ENCODE peak calls at places on chromosomes 12 and 14, in six cellular contexts. L is DND-41, D is K562, N is fibroblast of lung, E is endothelial cell of umbilical vein, J is GM23248. G is an unnamed sample.

GRCh38 chr12:104459556-104459909 is 2.8 kb downstream of the CHST11 start:
- DNase-seq in N (no peak), D (no peak), L (no peak), E (no peak), J (peak), G (no peak)

GRCh38 chr12:3491938-3492867 is 1.2 kb downstream of the PRMT8 start:
- DNase-seq in J (peak), D (peak), N (peak), E (peak), L (peak), G (peak)

GRCh38 chr12:26046886-26047285 is 78.0 kb downstream of the BHLHE41 start:
- DNase-seq in E (no peak), L (no peak), J (no peak), N (no peak), D (no peak), G (no peak)

GRCh38 chr14:106372870-106373657 is 846.7 kb downstream of the TMEM121 start:
- DNase-seq in J (peak), E (no peak), L (peak), D (peak), N (no peak), G (peak)

GRCh38 chr14:38755036-38755435 is 348.0 kb downstream of the SEC23A start:
- DNase-seq in J (no peak), L (no peak), E (no peak), D (no peak), N (no peak), G (no peak)

GRCh38 chr14:20614038-20614840 is 23.1 kb upstream of the RNASE12 start:
- DNase-seq in N (no peak), J (peak), L (peak), E (peak), D (no peak), G (peak)

GRCh38 chr12:104313568-104314241 is 10.2 kb downstream of the EID3 start:
- DNase-seq in L (no peak), D (no peak), N (no peak), E (no peak), J (no peak), G (no peak)

GRCh38 chr12:2336409-2336829 is 283.6 kb downstream of the CACNA1C start:
- DNase-seq in N (peak), D (peak), E (peak), J (peak), L (no peak), G (peak)

GRCh38 chr14:73770977-73771847 is 57.0 kb upstream of the PNMA1 start:
- DNase-seq in D (no peak), L (no peak), J (no peak), N (no peak), E (no peak), G (peak)

GRCh38 chr12:109277899-109278762 is 31.0 kb downstream of the FOXN4 start:
- DNase-seq in J (peak), N (peak), E (no peak), L (no peak), D (no peak), G (no peak)

GRCh38 chr12:111993290-111994150 is 19.4 kb downstream of the TMEM116 start:
- DNase-seq in D (peak), L (peak), E (no peak), N (no peak), J (no peak), G (no peak)

GRCh38 chr12:8011331-8011730 is 21.2 kb upstream of the FOXJ2 start:
- DNase-seq in J (peak), N (no peak), L (no peak), D (no peak), E (peak), G (no peak)

GRCh38 chr12:93102744-93103143 is 173.6 kb upstream of the EEA1 start:
- DNase-seq in D (no peak), L (no peak), N (no peak), J (no peak), E (no peak), G (no peak)

GRCh38 chr14:72887514-72887913 is 6.4 kb downstream of the DPF3 start:
- DNase-seq in E (no peak), D (no peak), L (no peak), N (no peak), J (no peak), G (no peak)

GRCh38 chr12:29771786-29772185 is 12.0 kb downstream of the TMTC1 start:
- DNase-seq in J (peak), N (no peak), E (no peak), L (no peak), D (no peak), G (peak)

GRCh38 chr12:111664510-111664909 is 21.2 kb downstream of the BRAP start:
- DNase-seq in D (no peak), L (no peak), E (no peak), J (no peak), N (no peak), G (no peak)

GRCh38 chr12:130715996-130716917 is at the start of gene RIMBP2:
- DNase-seq in D (no peak), E (no peak), J (peak), N (peak), L (peak), G (no peak)

GRCh38 chr14:33737446-33737845 is 213.4 kb downstream of the EGLN3 start:
- DNase-seq in L (no peak), E (no peak), D (no peak), N (peak), J (peak), G (peak)

GRCh38 chr14:51014086-51014485 is 69.8 kb upstream of the PYGL start:
- DNase-seq in E (no peak), J (peak), D (no peak), N (peak), L (no peak), G (peak)

GRCh38 chr12:113298861-113299545 is 35.9 kb downstream of the SLC8B1 start:
- DNase-seq in J (peak), L (no peak), N (no peak), D (no peak), E (no peak), G (no peak)

GRCh38 chr14:52351561-52352491 is 37.7 kb downstream of the PTGER2 start:
- DNase-seq in E (no peak), L (peak), D (no peak), J (peak), N (peak), G (peak)

GRCh38 chr12:77973579-77973978 is 142.9 kb downstream of the NAV3 start:
- DNase-seq in J (no peak), N (no peak), E (no peak), D (no peak), L (no peak), G (no peak)

GRCh38 chr14:51996148-51996746 is 6.9 kb downstream of the RTRAF start:
- DNase-seq in E (peak), L (no peak), J (peak), N (peak), D (peak), G (peak)

GRCh38 chr14:84751745-84752144 is 778.2 kb upstream of the FLRT2 start:
- DNase-seq in J (no peak), N (no peak), L (no peak), E (no peak), D (no peak), G (no peak)

GRCh38 chr12:11798856-11799530 is 149.5 kb downstream of the ETV6 start:
- DNase-seq in E (peak), N (peak), J (peak), L (peak), D (peak), G (peak)

GRCh38 chr12:11797317-11797913 is 147.9 kb downstream of the ETV6 start:
- DNase-seq in L (peak), D (no peak), J (peak), N (peak), E (peak), G (no peak)

GRCh38 chr12:11795910-11796459 is 146.5 kb downstream of the ETV6 start:
- DNase-seq in E (peak), D (peak), L (no peak), J (peak), N (no peak), G (peak)

GRCh38 chr12:11795192-11795909 is 145.9 kb downstream of the ETV6 start:
- DNase-seq in N (no peak), D (no peak), L (no peak), J (peak), E (no peak), G (no peak)

DNA sequence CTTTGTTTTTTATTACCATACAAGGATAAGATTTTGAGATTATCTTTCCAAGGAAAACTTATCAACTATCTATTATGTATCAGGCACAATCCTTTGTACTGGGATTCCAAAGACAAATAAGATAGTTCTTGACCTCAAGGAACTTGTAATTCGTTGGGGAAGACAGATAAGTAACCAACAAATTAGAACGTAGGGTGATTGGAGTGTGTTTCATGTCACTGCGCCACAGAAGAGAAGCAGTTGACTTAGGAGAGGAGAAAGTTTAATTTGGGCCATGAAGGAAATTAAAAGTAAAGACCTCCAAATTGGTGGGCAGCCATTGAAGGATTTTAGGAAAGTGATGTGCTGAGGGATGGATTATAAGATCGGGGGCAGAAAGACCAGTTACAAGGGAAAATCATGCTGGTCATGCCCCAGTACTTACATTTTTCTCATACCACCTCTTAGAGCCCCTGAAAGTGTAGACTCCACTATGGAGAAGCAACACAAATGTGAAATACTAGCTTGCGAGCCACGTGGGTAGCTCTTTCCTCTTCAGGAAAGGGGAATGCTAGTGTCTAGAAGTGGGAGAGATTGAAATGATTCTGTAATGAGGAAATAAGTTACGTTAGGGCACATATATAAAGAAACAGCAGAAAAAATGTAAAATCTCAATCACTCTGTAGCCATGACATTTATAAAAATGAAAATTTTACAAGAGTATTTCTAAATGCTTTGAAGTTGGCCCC is 148.7 kb downstream of the ETV6 start:
- DNase-seq in J (no peak), L (no peak), D (no peak), E (no peak), N (no peak), G (no peak)
- H3K9ac ChIP-seq in J (no peak), L (peak), D (peak), E (peak), N (no peak), G (peak)

DNA sequence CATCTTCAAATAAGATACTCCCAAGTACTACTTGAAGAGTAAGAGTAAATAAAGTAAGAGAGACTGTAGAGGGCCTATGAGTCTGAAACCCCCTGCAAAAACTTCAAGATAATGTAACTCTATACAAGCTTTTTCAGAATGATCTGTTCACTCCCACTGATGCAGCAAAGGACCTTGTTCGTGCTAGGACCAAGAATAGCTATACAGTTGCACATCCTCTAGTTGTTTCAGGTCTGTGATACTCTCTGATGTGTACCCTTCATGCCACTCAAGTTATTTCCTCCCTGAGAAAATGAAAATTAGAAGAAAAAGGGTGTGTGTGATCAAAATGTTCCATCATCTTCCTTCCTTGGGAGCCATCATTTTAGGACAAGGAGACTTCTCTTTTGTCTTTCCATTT is 204.4 kb downstream of the ALX1 start:
- DNase-seq in J (no peak), N (no peak), L (no peak), D (no peak), E (no peak), G (no peak)
- TF ChIP-seq EZH2 in J (no peak), N (no peak), L (no peak), D (no peak), E (no peak), G (no peak)

DNA sequence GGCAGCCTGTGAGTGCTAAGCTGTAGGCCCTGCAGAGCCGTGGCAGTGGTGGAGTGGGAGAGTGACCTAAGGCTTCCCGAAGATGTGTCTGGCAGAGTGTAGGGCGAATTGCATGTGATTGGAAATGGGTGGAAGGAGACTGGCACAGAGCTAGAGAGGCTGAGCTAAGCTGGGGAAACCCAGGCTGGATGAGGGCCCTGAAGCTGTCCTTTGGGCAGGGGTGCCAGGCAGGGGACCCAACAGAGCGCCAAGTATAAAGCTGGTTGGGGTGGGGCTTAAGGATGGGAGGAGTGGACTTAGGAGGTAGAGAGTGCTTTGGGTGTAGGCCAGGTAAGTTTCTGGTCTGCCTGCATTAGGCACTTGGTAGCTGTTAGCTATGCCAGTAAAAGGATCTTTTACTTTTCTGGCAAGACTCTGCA is 47.9 kb downstream of the WDR20 start:
- DNase-seq in L (no peak), J (peak), D (no peak), N (no peak), E (no peak), G (peak)
- H3K9ac ChIP-seq in L (no peak), J (peak), D (no peak), N (no peak), E (no peak), G (no peak)

GRCh38 chr12:107319536-107320030 is 226.2 kb upstream of the CRY1 start:
- DNase-seq in L (no peak), E (no peak), J (peak), N (no peak), D (no peak), G (no peak)

GRCh38 chr12:107320929-107321618 is 227.7 kb upstream of the CRY1 start:
- DNase-seq in E (no peak), N (no peak), L (peak), D (no peak), J (peak), G (peak)

GRCh38 chr12:107318804-107319535 is 225.6 kb upstream of the CRY1 start:
- DNase-seq in N (peak), E (peak), J (peak), D (no peak), L (no peak), G (peak)

GRCh38 chr12:107322063-107322462 is 228.7 kb upstream of the CRY1 start:
- DNase-seq in D (no peak), E (no peak), N (no peak), L (peak), J (no peak), G (no peak)

GRCh38 chr12:107320031-107320928 is 226.9 kb upstream of the CRY1 start:
- DNase-seq in E (peak), J (peak), L (peak), D (no peak), N (no peak), G (peak)
- TF ChIP-seq EZH2 in E (peak), J (peak), L (no peak), D (no peak), N (no peak), G (no peak)

GRCh38 chr12:122403115-122403770 is 19.2 kb downstream of the CLIP1 start:
- DNase-seq in J (no peak), N (no peak), L (no peak), D (no peak), E (no peak), G (no peak)

GRCh38 chr12:122407208-122407607 is 15.3 kb downstream of the CLIP1 start:
- DNase-seq in J (no peak), N (no peak), E (no peak), L (no peak), D (no peak), G (no peak)

GRCh38 chr12:122402264-122402663 is 20.2 kb downstream of the CLIP1 start:
- DNase-seq in D (no peak), L (no peak), J (no peak), N (no peak), E (no peak), G (no peak)

GRCh38 chr12:122403831-122404230 is 18.6 kb downstream of the CLIP1 start:
- DNase-seq in L (no peak), D (no peak), J (no peak), E (no peak), N (no peak), G (no peak)

DNA sequence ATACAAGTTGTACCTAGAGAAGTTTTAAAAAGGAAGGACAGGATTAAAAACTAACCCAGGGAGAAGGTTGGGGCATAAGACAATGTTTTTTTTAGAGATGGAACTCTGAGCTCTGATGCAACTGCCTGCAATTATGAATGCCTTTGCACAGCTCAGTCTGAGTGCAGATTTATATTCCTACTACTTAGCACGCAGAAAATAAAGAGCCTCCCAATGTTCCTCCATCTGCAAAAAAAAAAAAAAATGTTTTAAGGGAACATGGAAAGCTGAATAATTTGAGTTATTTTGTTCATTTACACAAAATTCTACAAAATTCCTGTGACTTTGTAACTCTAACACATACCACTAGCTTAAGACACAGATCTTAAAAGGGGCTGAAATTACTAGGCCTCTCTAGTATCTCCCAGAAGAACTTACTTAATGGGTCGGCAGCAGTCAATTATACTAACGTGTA is 15.7 kb downstream of the CLIP1 start:
- DNase-seq in N (peak), D (peak), L (no peak), E (no peak), J (peak), G (no peak)
- H3K9ac ChIP-seq in N (no peak), D (peak), L (no peak), E (no peak), J (peak), G (no peak)

G was measured in PC-3.